ENCODE peak calls at places on chromosomes 7 and 10, in five cellular contexts. X is esophagus squamous epithelium, Z is A549, F is breast epithelium, V is heart left ventricle. J is an unnamed sample.

GRCh38 chr7:151793991-151794507 is 82.9 kb downstream of the PRKAG2 start:
- DNase-seq in X (no peak), Z (no peak), F (no peak), V (peak), J (no peak)

GRCh38 chr7:15684036-15684815 is 2.3 kb downstream of the MEOX2 start:
- DNase-seq in X (no peak), Z (no peak), F (no peak), V (no peak), J (no peak)

GRCh38 chr7:149144996-149145850 is 2.0 kb upstream of the ZNF398 start:
- DNase-seq in X (no peak), Z (no peak), F (peak), V (no peak), J (no peak)

GRCh38 chr7:30679664-30680063 is 2.6 kb downstream of the CRHR2 start:
- DNase-seq in X (no peak), Z (no peak), F (no peak), V (no peak), J (no peak)

GRCh38 chr10:60842694-60843093 is 64.4 kb downstream of the CDK1 start:
- DNase-seq in X (no peak), Z (no peak), F (no peak), V (no peak), J (no peak)

GRCh38 chr7:81626008-81626407 is 143.8 kb downstream of the HGF start:
- DNase-seq in X (no peak), Z (no peak), F (no peak), V (no peak), J (no peak)

GRCh38 chr10:22912763-22913389 is 15.0 kb upstream of the ARMC3 start:
- DNase-seq in X (no peak), Z (no peak), F (no peak), V (no peak), J (no peak)

GRCh38 chr7:138871065-138871464 is 73.1 kb upstream of the ATP6V0A4 start:
- DNase-seq in X (no peak), Z (no peak), F (no peak), V (no peak), J (no peak)

GRCh38 chr10:68576118-68576517 is 16.0 kb downstream of the TET1 start:
- DNase-seq in X (no peak), Z (no peak), F (no peak), V (no peak), J (no peak)

GRCh38 chr7:21084286-21084685 is 297.6 kb upstream of the SP8 start:
- DNase-seq in X (no peak), Z (no peak), F (no peak), V (no peak), J (no peak)

GRCh38 chr7:147406521-147407115 is 1183.9 kb upstream of the C7orf33 start:
- DNase-seq in X (no peak), Z (no peak), F (no peak), V (no peak), J (no peak)

GRCh38 chr7:36723951-36724664 is at the start of gene AOAH:
- DNase-seq in X (peak), Z (no peak), F (peak), V (peak), J (no peak)

GRCh38 chr10:97584060-97584797 is at the start of gene HOGA1:
- DNase-seq in X (no peak), Z (peak), F (peak), V (peak), J (peak)

GRCh38 chr7:93212881-93213280 is 13.4 kb downstream of the HEPACAM2 start:
- DNase-seq in X (no peak), Z (no peak), F (no peak), V (no peak), J (no peak)

GRCh38 chr7:66974986-66975590 is 20.3 kb downstream of the SBDS start:
- DNase-seq in X (no peak), Z (no peak), F (no peak), V (no peak), J (no peak)

GRCh38 chr7:114903131-114903530 is 18.8 kb upstream of the MDFIC start:
- DNase-seq in X (no peak), Z (no peak), F (no peak), V (no peak), J (no peak)

GRCh38 chr10:61175331-61175730 is 231.3 kb upstream of the RHOBTB1 start:
- DNase-seq in X (no peak), Z (no peak), F (no peak), V (no peak), J (no peak)

GRCh38 chr10:44387853-44388251 is 3.0 kb upstream of the CXCL12 start:
- DNase-seq in X (no peak), Z (no peak), F (no peak), V (no peak), J (peak)

GRCh38 chr10:73816917-73817729 is 5.7 kb upstream of the NDST2 start:
- DNase-seq in X (no peak), Z (no peak), F (no peak), V (no peak), J (no peak)

GRCh38 chr7:123797673-123798526 is 47.1 kb upstream of the HYAL4 start:
- DNase-seq in X (no peak), Z (peak), F (no peak), V (no peak), J (no peak)

GRCh38 chr10:43039629-43040481 is 37.0 kb upstream of the RET start:
- DNase-seq in X (no peak), Z (no peak), F (no peak), V (peak), J (no peak)

GRCh38 chr7:87600130-87601124 is at the start of gene ABCB1:
- DNase-seq in X (no peak), Z (peak), F (peak), V (peak), J (peak)

GRCh38 chr10:106043833-106044232 is 1120.7 kb downstream of the SORCS1 start:
- DNase-seq in X (no peak), Z (no peak), F (no peak), V (no peak), J (no peak)

GRCh38 chr10:108566216-108567107 is 1356.8 kb downstream of the XPNPEP1 start:
- DNase-seq in X (no peak), Z (no peak), F (no peak), V (no peak), J (no peak)

GRCh38 chr7:154852205-154852604 is 150.7 kb downstream of the PAXIP1 start:
- DNase-seq in X (no peak), Z (no peak), F (no peak), V (no peak), J (no peak)

GRCh38 chr10:63005246-63005645 is 127.9 kb upstream of the NRBF2 start:
- DNase-seq in X (no peak), Z (no peak), F (no peak), V (no peak), J (no peak)

DNA sequence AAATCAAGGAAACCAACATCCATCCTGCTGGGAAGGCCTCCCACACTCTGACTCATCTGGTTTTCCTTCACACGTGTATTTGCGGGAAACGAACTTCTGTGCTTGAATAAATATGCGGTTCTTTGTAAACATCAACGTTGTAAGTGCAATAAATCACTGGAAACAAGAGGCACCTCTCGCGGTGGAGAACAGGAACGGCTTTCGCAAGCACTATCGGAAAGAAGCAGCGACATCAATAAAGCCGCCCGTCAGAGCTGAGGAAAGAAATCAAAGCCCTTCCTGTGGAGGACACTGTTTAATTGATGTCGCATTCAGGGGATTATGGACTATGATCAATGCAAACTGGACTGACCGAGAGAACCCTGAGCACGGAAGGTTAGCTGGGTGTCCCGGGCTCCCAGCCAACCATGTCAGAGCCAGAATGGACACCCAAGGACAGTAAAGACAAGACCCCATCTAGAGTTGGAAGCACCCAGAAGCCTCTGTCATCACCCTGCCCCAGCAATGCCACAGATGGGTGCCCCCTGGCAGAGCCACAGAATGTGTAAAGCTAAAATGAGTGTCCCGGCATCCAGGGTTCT is 37.6 kb downstream of the OAT start:
- DNase-seq in X (no peak), Z (no peak), F (no peak), V (no peak), J (no peak)
- TF ChIP-seq POLR2A in X (no peak), Z (no peak), F (no peak), V (no peak), J (no peak)

DNA sequence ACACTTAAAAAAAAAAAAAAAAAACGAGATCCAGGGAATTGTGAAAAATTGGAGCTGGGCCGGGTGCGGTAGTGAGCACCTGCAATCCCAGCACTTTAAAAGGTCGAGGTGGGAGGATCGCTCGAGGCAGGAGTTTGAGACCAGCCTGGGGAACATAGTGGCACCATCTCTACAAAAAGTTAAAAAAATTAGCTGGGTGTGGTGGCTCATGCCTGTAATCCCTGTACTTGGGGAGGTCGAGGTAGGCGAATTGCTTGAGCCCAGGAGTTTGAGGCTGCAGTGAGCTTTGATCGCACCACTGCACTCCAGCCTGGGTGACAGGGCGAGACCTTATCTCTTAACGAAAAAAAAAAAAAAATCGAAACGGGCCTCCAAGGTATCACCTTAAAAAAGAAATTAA is 2.0 kb downstream of the CLDN4 start:
- DNase-seq in X (no peak), Z (no peak), F (no peak), V (no peak), J (no peak)
- H3K4me3 ChIP-seq in X (peak), Z (no peak), F (peak), V (no peak), J (no peak)

GRCh38 chr10:11454160-11454559 is 157.3 kb downstream of the USP6NL start:
- DNase-seq in X (no peak), Z (no peak), F (no peak), V (no peak), J (no peak)
- TF ChIP-seq POLR2A in X (no peak), Z (no peak), F (no peak), V (no peak), J (no peak)

GRCh38 chr7:130142654-130143333 is 62.4 kb downstream of the TMEM209 start:
- DNase-seq in X (no peak), Z (no peak), F (no peak), V (no peak), J (no peak)

GRCh38 chr7:130143334-130143732 is 61.9 kb downstream of the TMEM209 start:
- DNase-seq in X (no peak), Z (no peak), F (no peak), V (no peak), J (no peak)

GRCh38 chr7:130141161-130141857 is 63.9 kb downstream of the TMEM209 start:
- DNase-seq in X (no peak), Z (no peak), F (peak), V (peak), J (peak)

GRCh38 chr7:130140551-130141160 is 64.5 kb downstream of the TMEM209 start:
- DNase-seq in X (no peak), Z (no peak), F (no peak), V (no peak), J (no peak)

DNA sequence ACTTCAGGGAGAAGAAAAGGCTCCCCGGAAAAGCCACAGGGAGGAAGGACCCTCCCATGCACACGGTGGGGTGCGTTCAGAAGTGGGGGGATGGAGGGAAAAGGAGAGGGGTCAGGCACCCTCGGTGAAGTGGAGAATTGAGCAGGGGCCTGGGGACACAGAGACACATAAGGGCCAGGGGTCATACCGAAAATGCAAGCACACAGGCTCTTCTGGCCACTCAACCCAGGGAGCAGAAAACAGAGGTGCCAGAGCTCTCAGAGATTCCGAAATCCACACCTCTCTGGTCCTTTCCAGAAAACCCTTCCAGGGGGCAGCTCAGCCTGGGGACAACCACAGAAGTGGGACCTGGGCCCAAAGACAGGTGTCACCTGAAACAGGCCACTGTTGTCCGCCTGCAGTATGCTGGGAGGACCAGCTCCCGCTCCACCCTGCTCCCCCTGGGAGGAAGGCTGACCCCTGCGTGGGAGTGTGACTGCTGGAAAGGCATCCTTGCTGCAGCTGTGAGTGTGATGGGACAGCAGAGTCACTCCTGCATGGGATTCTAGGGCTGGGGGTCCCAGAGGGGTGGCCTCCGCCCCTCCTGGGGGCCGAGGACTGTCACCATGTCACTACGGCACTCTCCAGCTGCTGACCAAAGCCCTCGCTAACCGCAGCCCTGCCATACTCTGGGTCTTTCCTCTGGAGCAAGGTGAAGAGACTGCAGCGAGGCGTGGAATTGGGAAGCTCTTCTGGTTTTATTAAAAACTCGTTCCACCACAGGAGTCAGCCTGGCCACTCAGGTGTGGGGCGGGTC is 63.1 kb downstream of the TMEM209 start:
- DNase-seq in X (no peak), Z (no peak), F (no peak), V (peak), J (no peak)
- H3K4me3 ChIP-seq in X (peak), Z (no peak), F (peak), V (peak), J (peak)

DNA sequence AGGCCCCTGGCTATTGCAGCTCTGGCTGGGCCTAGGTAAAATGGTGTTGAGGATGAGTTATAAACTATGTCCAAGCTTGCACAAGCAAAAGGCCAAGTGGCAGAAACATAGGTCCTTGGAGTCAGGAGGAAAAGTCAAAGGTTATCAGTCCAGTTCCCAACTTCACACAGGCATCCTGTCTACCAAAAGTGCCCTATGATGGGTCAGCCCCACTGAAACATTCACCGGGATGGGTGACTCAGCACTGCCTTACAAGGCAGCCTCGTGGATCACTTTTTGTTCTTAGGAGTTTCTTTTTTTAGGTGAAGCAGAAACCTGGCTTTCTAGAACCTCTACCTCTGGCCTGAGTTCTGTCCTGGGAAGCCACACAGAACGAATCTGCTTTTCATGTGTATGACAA is 158.8 kb upstream of the LYZL2 start:
- DNase-seq in X (no peak), Z (no peak), F (no peak), V (no peak), J (no peak)
- TF ChIP-seq POLR2A in X (no peak), Z (no peak), F (no peak), V (no peak), J (no peak)

GRCh38 chr7:135716677-135717238 is 11.2 kb downstream of the SLC13A4 start:
- DNase-seq in X (no peak), Z (no peak), F (no peak), V (no peak), J (no peak)
- H3K4me3 ChIP-seq in X (no peak), Z (no peak), F (no peak), V (no peak), J (no peak)

DNA sequence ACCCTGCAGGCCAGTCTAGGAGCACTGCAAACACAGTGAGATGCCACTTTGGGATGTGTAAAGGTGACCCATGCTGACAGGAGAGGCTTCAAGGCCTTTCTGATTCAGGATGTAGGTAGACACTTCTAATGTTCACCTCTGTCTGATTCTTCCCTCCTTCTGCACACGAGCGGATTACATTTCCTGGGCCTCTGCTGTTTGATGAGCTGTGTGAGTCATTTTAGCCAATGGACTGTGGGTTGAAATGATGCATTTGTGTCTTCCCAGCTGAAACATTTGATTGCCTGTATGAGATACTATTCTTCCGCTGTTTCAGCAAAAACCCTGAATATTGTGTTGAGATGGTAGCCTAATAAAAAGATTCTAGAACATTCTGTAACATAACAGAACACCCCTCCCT is 135.6 kb downstream of the EMX2 start:
- DNase-seq in X (no peak), Z (no peak), F (no peak), V (no peak), J (no peak)
- TF ChIP-seq POLR2A in X (no peak), Z (no peak), F (no peak), V (no peak), J (no peak)

DNA sequence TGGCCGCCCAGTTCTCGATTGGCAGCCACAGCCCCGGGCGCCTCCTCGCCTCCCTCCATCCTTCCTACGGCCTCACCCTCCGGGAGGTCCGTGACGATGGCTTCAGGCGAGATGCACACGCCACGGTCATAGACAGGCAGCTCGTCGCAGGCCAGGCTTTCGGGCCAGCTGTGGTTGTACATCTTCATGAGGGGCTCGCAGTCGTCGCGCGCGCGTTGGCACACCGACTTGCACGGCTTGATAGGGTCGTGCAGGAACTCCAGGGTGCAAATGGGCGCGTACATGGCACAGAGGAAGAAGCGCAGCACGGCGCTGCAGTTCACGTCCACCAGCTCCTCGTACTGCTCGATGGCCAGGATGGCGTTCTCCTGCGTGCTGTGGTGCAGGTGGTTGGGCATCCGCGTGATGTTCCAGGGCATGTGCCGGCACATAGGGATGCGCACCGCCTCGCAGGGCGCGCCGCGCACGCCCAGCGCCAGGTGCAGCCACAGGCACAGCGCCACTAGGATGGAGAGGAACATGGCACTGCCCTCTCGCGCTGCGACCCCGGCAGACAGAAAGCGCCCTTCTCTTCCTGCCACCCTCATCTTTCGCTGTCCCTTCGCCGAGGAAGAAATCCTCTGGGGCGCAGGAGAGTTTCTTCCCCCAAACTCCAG is 472 bp downstream of the SFRP4 start:
- DNase-seq in X (no peak), Z (no peak), F (no peak), V (peak), J (peak)
- H3K4me3 ChIP-seq in X (peak), Z (peak), F (peak), V (peak), J (peak)

GRCh38 chr7:54960517-54960916 is 58.3 kb upstream of the EGFR start:
- DNase-seq in X (no peak), Z (no peak), F (no peak), V (no peak), J (no peak)
- TF ChIP-seq POLR2A in X (no peak), Z (no peak), F (no peak), V (no peak), J (no peak)

GRCh38 chr10:100528885-100529472 is 692 bp downstream of the NDUFB8 start:
- DNase-seq in X (no peak), Z (peak), F (no peak), V (no peak), J (no peak)
- H3K4me3 ChIP-seq in X (peak), Z (peak), F (peak), V (peak), J (peak)